ENCODE peak calls at places on chromosomes 2 and 18, in four cellular contexts. D, W, Z and R are unnamed samples.
A peak's percentile ranks its signal among the peaks of the same experiment; 100 is the strongest.

GRCh38 chr2:86254576-86255538 is 55.6 kb downstream of the MRPL35 start:
- DNase-seq in W (no peak), Z (peak; percentile 69), D (no peak), R (no peak)

GRCh38 chr2:231957913-231958763 is 3.4 kb upstream of the DIS3L2 start:
- DNase-seq in D (no peak), W (no peak), Z (no peak), R (no peak)

GRCh38 chr18:45518770-45519169 is 96.5 kb upstream of the SLC14A2 start:
- DNase-seq in W (no peak), Z (no peak), D (peak; percentile 41), R (peak; percentile 23)

GRCh38 chr18:34039194-34039593 is 185.5 kb downstream of the NOL4 start:
- DNase-seq in Z (no peak), W (no peak), D (no peak), R (no peak)

GRCh38 chr2:222651721-222652420 is 4.0 kb downstream of the FARSB start:
- DNase-seq in D (peak; percentile 56), W (no peak), Z (no peak), R (no peak)

GRCh38 chr2:88843061-88843460 is 151.6 kb downstream of the RPIA start:
- DNase-seq in Z (no peak), W (no peak), D (no peak), R (no peak)

GRCh38 chr2:28752608-28752984 is 966 bp downstream of the PPP1CB start:
- DNase-seq in D (no peak), W (no peak), Z (no peak), R (no peak)

GRCh38 chr2:95315801-95316411 is 18.8 kb downstream of the KCNIP3 start:
- DNase-seq in W (no peak), D (peak; percentile 51), Z (peak; percentile 89), R (no peak)

GRCh38 chr2:136112317-136112891 is 5.5 kb downstream of the CXCR4 start:
- DNase-seq in Z (no peak), W (no peak), D (no peak), R (peak; percentile 48)

GRCh38 chr2:239049421-239050251 is 201.8 kb downstream of the TWIST2 start:
- DNase-seq in D (peak; percentile 66), Z (no peak), W (no peak), R (no peak)

GRCh38 chr2:235659767-235660322 is 166.0 kb downstream of the AGAP1 start:
- DNase-seq in W (no peak), Z (no peak), D (peak; percentile 77), R (peak; percentile 86)

GRCh38 chr18:23585007-23585871 is 1.1 kb downstream of the NPC1 start:
- DNase-seq in W (no peak), Z (peak; percentile 51), D (peak; percentile 51), R (no peak)

GRCh38 chr2:143955416-143956075 is 564.4 kb downstream of the ZEB2 start:
- DNase-seq in Z (no peak), W (no peak), D (peak; percentile 78), R (peak; percentile 18)

GRCh38 chr2:138780451-138780880 is 276 bp upstream of the NXPH2 start:
- DNase-seq in D (peak; percentile 6), W (no peak), Z (no peak), R (no peak)

GRCh38 chr2:62573137-62573731 is 67.2 kb upstream of the TMEM17 start:
- DNase-seq in D (peak; percentile 38), Z (no peak), W (no peak), R (no peak)

GRCh38 chr2:31526946-31527345 is 53.8 kb downstream of the SRD5A2 start:
- DNase-seq in W (no peak), D (peak; percentile 61), Z (no peak), R (no peak)

GRCh38 chr2:83915381-83915780 is 543.7 kb downstream of the SUCLG1 start:
- DNase-seq in D (no peak), W (no peak), Z (no peak), R (no peak)

GRCh38 chr2:224885836-224886547 is 156.3 kb downstream of the DOCK10 start:
- DNase-seq in W (no peak), D (peak; percentile 80), Z (no peak), R (no peak)

GRCh38 chr2:235669983-235670962 is 176.4 kb downstream of the AGAP1 start:
- DNase-seq in Z (peak; percentile 30), D (peak; percentile 92), W (no peak), R (no peak)

GRCh38 chr18:52670903-52671302 is 330.9 kb downstream of the DCC start:
- DNase-seq in Z (no peak), W (no peak), D (peak; percentile 69), R (peak; percentile 59)

GRCh38 chr18:74476154-74476553 is 19.0 kb upstream of the DIPK1C start:
- DNase-seq in D (no peak), W (no peak), Z (no peak), R (no peak)

GRCh38 chr2:184611221-184612085 is 13.1 kb downstream of the ZNF804A start:
- DNase-seq in W (no peak), D (peak; percentile 75), Z (no peak), R (peak; percentile 54)

GRCh38 chr2:68368657-68369339 is 3.7 kb downstream of the PLEK start:
- DNase-seq in D (peak; percentile 54), Z (no peak), W (no peak), R (no peak)

GRCh38 chr2:60219536-60219935 is 333.9 kb downstream of the BCL11A start:
- DNase-seq in Z (no peak), W (no peak), D (no peak), R (no peak)

GRCh38 chr2:133600231-133600630 is 32.0 kb upstream of the NCKAP5 start:
- DNase-seq in Z (no peak), D (no peak), W (no peak), R (no peak)

GRCh38 chr2:217907266-217907665 is 95.5 kb downstream of the TNS1 start:
- DNase-seq in D (no peak), Z (no peak), W (no peak), R (no peak)

GRCh38 chr2:55062754-55063153 is 12.5 kb upstream of the RTN4 start:
- DNase-seq in W (no peak), D (no peak), Z (no peak), R (no peak)

GRCh38 chr2:102686479-102687439 is 67.4 kb downstream of the SLC9A2 start:
- DNase-seq in Z (no peak), W (no peak), D (no peak), R (no peak)

GRCh38 chr18:69326094-69326493 is 74.6 kb upstream of the DOK6 start:
- DNase-seq in W (no peak), Z (no peak), D (peak; percentile 2), R (no peak)

GRCh38 chr2:35298493-35298892 is 1057.1 kb upstream of the CRIM1 start:
- DNase-seq in W (no peak), Z (peak; percentile 38), D (peak; percentile 59), R (no peak)

GRCh38 chr18:9708057-9708881 is at the start of gene RAB31:
- DNase-seq in D (peak; percentile 95), W (no peak), Z (peak; percentile 48), R (peak; percentile 15)

GRCh38 chr2:134736167-134736885 is 17.5 kb upstream of the TMEM163 start:
- DNase-seq in W (peak; percentile 26), Z (no peak), D (peak; percentile 45), R (peak; percentile 40)

GRCh38 chr2:119489232-119489952 is 34.9 kb downstream of the SCTR start:
- DNase-seq in W (peak; percentile 78), D (no peak), Z (no peak), R (no peak)

GRCh38 chr18:45050712-45051639 is 370.3 kb downstream of the SETBP1 start:
- DNase-seq in D (peak; percentile 92), Z (no peak), W (no peak), R (peak; percentile 38)

GRCh38 chr18:59400407-59400806 is 41.3 kb upstream of the LMAN1 start:
- DNase-seq in W (no peak), D (no peak), Z (no peak), R (no peak)
- H3K36me3 ChIP-seq in W (no peaks in the 10 kb centered on the region), D (peaks cover 9% of the 10 kb centered on the region), Z (no peaks in the 10 kb centered on the region), R (no peaks in the 10 kb centered on the region)

GRCh38 chr2:240820014-240820606 is at the start of gene KIF1A:
- DNase-seq in Z (no peak), D (peak; percentile 29), W (no peak), R (no peak)
- H3K27me3 ChIP-seq in Z (peaks cover 68% of the 10 kb centered on the region), D (peaks cover 70% of the 10 kb centered on the region), W (peaks cover 97% of the 10 kb centered on the region), R (peaks cover 41% of the 10 kb centered on the region)

DNA sequence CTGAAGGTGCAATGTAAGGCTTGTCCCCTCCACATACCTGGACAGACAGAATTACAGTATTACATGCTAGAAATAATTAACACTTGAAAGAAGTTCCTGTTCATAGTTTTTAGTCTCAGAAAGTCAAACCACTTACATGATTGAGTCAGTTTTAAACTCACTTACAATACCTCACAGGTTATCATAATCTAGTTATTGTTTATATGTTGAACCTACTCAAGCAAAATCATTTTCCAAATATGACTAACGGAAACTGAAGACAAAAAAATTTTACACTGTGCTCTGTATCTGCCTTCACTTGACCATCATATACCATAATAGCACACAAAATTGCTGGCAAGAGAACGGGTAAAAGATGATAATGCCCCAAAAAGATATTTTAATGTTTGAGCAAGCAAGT is 78.5 kb downstream of the ATL2 start:
- DNase-seq in D (no peak), W (no peak), Z (no peak), R (no peak)
- H3K36me3 ChIP-seq in D (peaks cover 60% of the 10 kb centered on the region), W (peaks cover 64% of the 10 kb centered on the region), Z (peaks cover 10% of the 10 kb centered on the region), R (peaks cover 65% of the 10 kb centered on the region)

GRCh38 chr2:215825709-215826108 is 187.6 kb downstream of the MREG start:
- DNase-seq in D (peak; percentile 41), Z (no peak), W (no peak), R (no peak)
- H3K27me3 ChIP-seq in D (no peaks in the 10 kb centered on the region), Z (no peaks in the 10 kb centered on the region), W (no peaks in the 10 kb centered on the region), R (no peaks in the 10 kb centered on the region)

GRCh38 chr18:80046431-80046830 is 12.2 kb downstream of the RBFA start:
- DNase-seq in D (no peak), W (no peak), Z (no peak), R (no peak)
- H3K36me3 ChIP-seq in D (peaks cover 58% of the 10 kb centered on the region), W (peaks cover 71% of the 10 kb centered on the region), Z (no peaks in the 10 kb centered on the region), R (peaks cover 6% of the 10 kb centered on the region)

DNA sequence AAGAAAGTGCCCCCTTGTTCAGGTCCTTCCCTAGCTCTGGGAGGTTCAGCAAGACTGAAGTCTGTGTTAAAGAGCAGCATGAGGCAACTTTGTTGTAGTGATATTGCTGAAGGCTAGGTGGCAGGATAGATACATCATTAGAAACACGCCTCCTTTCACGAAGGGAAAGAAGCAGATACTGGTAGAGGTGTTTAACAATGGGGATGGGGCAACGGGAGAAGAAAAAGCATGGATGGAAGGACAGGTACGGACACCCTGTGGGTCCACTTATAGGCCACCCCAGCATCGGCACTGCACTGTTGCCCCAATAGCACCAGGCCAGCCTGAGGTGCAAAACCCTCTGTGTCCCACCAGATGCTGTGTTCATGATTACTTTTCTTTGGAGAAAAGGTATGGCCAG is 3.5 kb upstream of the IGFBP5 start:
- DNase-seq in D (peak; percentile 89), W (no peak), Z (no peak), R (peak; percentile 80)
- H3K27me3 ChIP-seq in D (no peaks in the 10 kb centered on the region), W (peaks cover 6% of the 10 kb centered on the region), Z (no peaks in the 10 kb centered on the region), R (no peaks in the 10 kb centered on the region)

GRCh38 chr2:127715778-127716449 is 14.6 kb downstream of the SFT2D3 start:
- DNase-seq in Z (no peak), W (peak; percentile 45), D (no peak), R (no peak)
- H3K36me3 ChIP-seq in Z (no peaks in the 10 kb centered on the region), W (peaks cover 49% of the 10 kb centered on the region), D (peaks cover 44% of the 10 kb centered on the region), R (peaks cover 39% of the 10 kb centered on the region)

GRCh38 chr18:76075777-76076176 is 419.3 kb downstream of the ZNF516 start:
- DNase-seq in D (no peak), Z (no peak), W (no peak), R (no peak)
- H3K27me3 ChIP-seq in D (no peaks in the 10 kb centered on the region), Z (no peaks in the 10 kb centered on the region), W (no peaks in the 10 kb centered on the region), R (no peaks in the 10 kb centered on the region)

GRCh38 chr2:190670182-190670946 is 21.5 kb downstream of the NAB1 start:
- DNase-seq in Z (no peak), W (no peak), D (no peak), R (no peak)
- H3K36me3 ChIP-seq in Z (no peaks in the 10 kb centered on the region), W (peaks cover 44% of the 10 kb centered on the region), D (peaks cover 26% of the 10 kb centered on the region), R (peaks cover 79% of the 10 kb centered on the region)